ENCODE peak calls at places on chromosomes 13 and 19, in ten cellular contexts. Y is C1 segment of cervical spinal cord; A is hepatic stellate cell; S is kidney epithelial cell; F is astrocyte of the hippocampus; O is stimulated activated CD8-positive, alpha-beta memory T cell treated with anti-CD3 and anti-CD28 coated beads, Interleukin-7, amount 100 ng/mL, for 1 hour; Z is BJ; C is HS-5; R is esophagus squamous epithelium; G is hypothalamus. H is an unnamed sample.

GRCh38 chr19:50230379-50231351 is 27.2 kb downstream of the MYH14 start:
- DNase-seq in Y (no peak), A (no peak), S (no peak), F (no peak), O (no peak), Z (no peak), C (no peak), R (no peak), G (no peak), H (no peak)

GRCh38 chr13:76161143-76161542 is 525.0 kb downstream of the LMO7 start:
- DNase-seq in Y (no peak), A (no peak), S (no peak), F (peak), O (no peak), Z (no peak), C (no peak), R (no peak), G (no peak), H (no peak)

GRCh38 chr19:14369399-14370168 is 11.7 kb upstream of the ADGRE5 start:
- DNase-seq in Y (no peak), A (no peak), S (no peak), F (peak), O (peak), Z (no peak), C (no peak), R (no peak), G (no peak), H (no peak)

GRCh38 chr19:17555929-17556813 is 722 bp downstream of the COLGALT1 start:
- DNase-seq in Y (peak), A (peak), S (no peak), F (peak), O (no peak), Z (no peak), C (no peak), R (no peak), G (peak), H (peak)

GRCh38 chr13:22103628-22104027 is 432.8 kb downstream of the FGF9 start:
- DNase-seq in Y (no peak), A (no peak), S (no peak), F (no peak), O (no peak), Z (no peak), C (no peak), R (no peak), G (no peak), H (peak)

GRCh38 chr19:18519962-18520847 is 1.7 kb downstream of the ELL start:
- DNase-seq in Y (peak), A (peak), S (peak), F (peak), O (no peak), Z (peak), C (peak), R (no peak), G (peak), H (peak)

GRCh38 chr19:34667349-34668076 is 9.4 kb downstream of the SCGB2B2 start:
- DNase-seq in Y (no peak), A (peak), S (no peak), F (peak), O (no peak), Z (no peak), C (peak), R (no peak), G (no peak), H (peak)

GRCh38 chr13:30241537-30241936 is 65.8 kb downstream of the KATNAL1 start:
- DNase-seq in Y (no peak), A (no peak), S (no peak), F (no peak), O (no peak), Z (no peak), C (no peak), R (no peak), G (no peak), H (no peak)

GRCh38 chr19:51520710-51521109 is 10.8 kb downstream of the SIGLEC6 start:
- DNase-seq in Y (no peak), A (no peak), S (no peak), F (no peak), O (no peak), Z (no peak), C (no peak), R (no peak), G (no peak), H (no peak)

GRCh38 chr19:19057720-19058119 is 6.1 kb upstream of the SLC25A42 start:
- DNase-seq in Y (no peak), A (no peak), S (no peak), F (no peak), O (no peak), Z (no peak), C (no peak), R (no peak), G (no peak), H (no peak)

GRCh38 chr19:43806848-43807247 is 4.6 kb upstream of the LYPD5 start:
- DNase-seq in Y (no peak), A (no peak), S (no peak), F (no peak), O (no peak), Z (no peak), C (no peak), R (no peak), G (no peak), H (no peak)

GRCh38 chr13:73981595-73981994 is 152.6 kb downstream of the KLF12 start:
- DNase-seq in Y (no peak), A (no peak), S (no peak), F (no peak), O (no peak), Z (no peak), C (no peak), R (no peak), G (no peak), H (no peak)

GRCh38 chr19:1069009-1069779 is 2.2 kb downstream of the ARHGAP45 start:
- DNase-seq in Y (peak), A (no peak), S (no peak), F (no peak), O (no peak), Z (no peak), C (no peak), R (no peak), G (peak), H (no peak)

GRCh38 chr13:89375839-89376238 is 1704.7 kb downstream of the SLITRK5 start:
- DNase-seq in Y (no peak), A (no peak), S (no peak), F (peak), O (no peak), Z (no peak), C (peak), R (no peak), G (no peak), H (no peak)

GRCh38 chr13:94992277-94992989 is 280.1 kb upstream of the SOX21 start:
- DNase-seq in Y (no peak), A (no peak), S (no peak), F (peak), O (no peak), Z (no peak), C (no peak), R (no peak), G (no peak), H (no peak)

GRCh38 chr13:47211106-47211505 is 314.3 kb upstream of the HTR2A start:
- DNase-seq in Y (no peak), A (no peak), S (no peak), F (peak), O (no peak), Z (no peak), C (no peak), R (no peak), G (no peak), H (peak)

H was measured in Daoy.